ENCODE peak calls at places on chromosomes 13 and 19, in five cellular contexts. E, Y, X, L and K are unnamed samples.

GRCh38 chr19:32166238-32166637 is 179.2 kb upstream of the ZNF507 start:
- DNase-seq in E (no peak), Y (no peak), X (no peak), L (no peak), K (no peak)

GRCh38 chr19:18606281-18607221 is at the start of gene CRLF1:
- DNase-seq in E (no peak), Y (peak), X (no peak), L (no peak), K (no peak)

GRCh38 chr13:112756511-112756966 is 66.7 kb downstream of the ATP11A start:
- DNase-seq in E (no peak), Y (no peak), X (no peak), L (no peak), K (no peak)

GRCh38 chr13:52851153-52851962 is 2.9 kb upstream of the PCDH8 start:
- DNase-seq in E (peak), Y (peak), X (no peak), L (no peak), K (peak)

GRCh38 chr13:46896346-46897138 is at the start of gene HTR2A:
- DNase-seq in E (no peak), Y (peak), X (no peak), L (no peak), K (no peak)

GRCh38 chr13:99370476-99371272 is 63.5 kb upstream of the GPR183 start:
- DNase-seq in E (peak), Y (no peak), X (no peak), L (no peak), K (no peak)

GRCh38 chr19:13849991-13850909 is 26.7 kb upstream of the NANOS3 start:
- DNase-seq in E (peak), Y (peak), X (peak), L (no peak), K (peak)

GRCh38 chr19:19142347-19142746 is 4.1 kb upstream of the TMEM161A start:
- DNase-seq in E (no peak), Y (no peak), X (no peak), L (no peak), K (no peak)

GRCh38 chr13:112067121-112067741 is at the start of gene SOX1:
- DNase-seq in E (no peak), Y (no peak), X (no peak), L (no peak), K (no peak)

GRCh38 chr13:106612688-106613087 is 44.8 kb upstream of the ARGLU1 start:
- DNase-seq in E (no peak), Y (peak), X (no peak), L (no peak), K (no peak)

GRCh38 chr13:29948246-29948645 is 97.8 kb upstream of the UBL3 start:
- DNase-seq in E (no peak), Y (no peak), X (no peak), L (peak), K (no peak)

GRCh38 chr19:5905072-5905778 is 553 bp downstream of the VMAC start:
- DNase-seq in E (no peak), Y (no peak), X (no peak), L (no peak), K (no peak)

GRCh38 chr13:66128201-66128600 is 1101.9 kb downstream of the PCDH9 start:
- DNase-seq in E (no peak), Y (no peak), X (no peak), L (no peak), K (no peak)

GRCh38 chr13:19589312-19589711 is 28.0 kb upstream of the TPTE2 start:
- DNase-seq in E (no peak), Y (no peak), X (no peak), L (no peak), K (no peak)

GRCh38 chr13:109331898-109332297 is 454.5 kb downstream of the IRS2 start:
- DNase-seq in E (peak), Y (peak), X (no peak), L (no peak), K (no peak)

GRCh38 chr13:26011996-26012688 is 39.7 kb downstream of the SHISA2 start:
- DNase-seq in E (peak), Y (no peak), X (peak), L (no peak), K (no peak)

GRCh38 chr19:43705729-43706128 is 10.1 kb upstream of the IRGC start:
- DNase-seq in E (no peak), Y (no peak), X (no peak), L (no peak), K (no peak)

GRCh38 chr19:17340302-17340870 is 3.0 kb downstream of the GTPBP3 start:
- DNase-seq in E (no peak), Y (no peak), X (no peak), L (no peak), K (peak)

GRCh38 chr13:30791354-30791921 is 56.1 kb downstream of the ALOX5AP start:
- DNase-seq in E (no peak), Y (peak), X (no peak), L (peak), K (no peak)

GRCh38 chr19:41001243-41001971 is 10.3 kb downstream of the CYP2B6 start:
- DNase-seq in E (peak), Y (no peak), X (no peak), L (no peak), K (no peak)

GRCh38 chr13:80341098-80341701 is at the start of gene SPRY2:
- DNase-seq in E (peak), Y (peak), X (no peak), L (peak), K (peak)

GRCh38 chr19:13830761-13831481 is 35.7 kb downstream of the ZSWIM4 start:
- DNase-seq in E (no peak), Y (peak), X (no peak), L (no peak), K (no peak)

GRCh38 chr19:58554494-58555368 is at the start of gene CHMP2A:
- DNase-seq in E (no peak), Y (peak), X (peak), L (peak), K (peak)

GRCh38 chr13:111115051-111115840 is at the start of gene ARHGEF7:
- DNase-seq in E (peak), Y (peak), X (no peak), L (no peak), K (no peak)

GRCh38 chr13:51269039-51269438 is 46.8 kb downstream of the FAM124A start:
- DNase-seq in E (no peak), Y (peak), X (no peak), L (no peak), K (peak)

GRCh38 chr13:84973661-84974060 is 825.6 kb downstream of the SLITRK6 start:
- DNase-seq in E (no peak), Y (no peak), X (no peak), L (no peak), K (no peak)

GRCh38 chr19:10006335-10006708 is 4.0 kb downstream of the COL5A3 start:
- DNase-seq in E (no peak), Y (peak), X (no peak), L (peak), K (no peak)

GRCh38 chr19:3161453-3161852 is 17.1 kb upstream of the S1PR4 start:
- DNase-seq in E (no peak), Y (no peak), X (no peak), L (no peak), K (no peak)

GRCh38 chr13:77595166-77595810 is 59.8 kb downstream of the SCEL start:
- DNase-seq in E (no peak), Y (no peak), X (no peak), L (no peak), K (peak)

GRCh38 chr19:19873381-19873780 is 7.7 kb downstream of the ZNF253 start:
- DNase-seq in E (peak), Y (no peak), X (no peak), L (no peak), K (no peak)

GRCh38 chr13:26558074-26558805 is 757 bp downstream of the WASF3 start:
- DNase-seq in E (peak), Y (peak), X (no peak), L (peak), K (peak)

GRCh38 chr13:72217142-72217541 is 350.1 kb upstream of the DACH1 start:
- DNase-seq in E (no peak), Y (no peak), X (no peak), L (no peak), K (no peak)

GRCh38 chr19:2337329-2337707 is 8.8 kb downstream of the SPPL2B start:
- DNase-seq in E (peak), Y (no peak), X (no peak), L (no peak), K (no peak)

GRCh38 chr13:52832268-52832667 is 16.2 kb downstream of the PCDH8 start:
- DNase-seq in E (peak), Y (no peak), X (no peak), L (no peak), K (no peak)

GRCh38 chr13:109859216-109859835 is 72.9 kb upstream of the IRS2 start:
- DNase-seq in E (no peak), Y (no peak), X (no peak), L (no peak), K (no peak)

GRCh38 chr19:31676271-31677004 is 327.2 kb upstream of the TSHZ3 start:
- DNase-seq in E (peak), Y (no peak), X (no peak), L (no peak), K (no peak)

GRCh38 chr13:49436890-49437289 is 7.0 kb downstream of the CAB39L start:
- DNase-seq in E (peak), Y (peak), X (no peak), L (no peak), K (no peak)

GRCh38 chr19:35533822-35534521 is 716 bp downstream of the GAPDHS start:
- DNase-seq in E (peak), Y (no peak), X (no peak), L (no peak), K (peak)

GRCh38 chr13:36841411-36841810 is 22.4 kb downstream of the RFXAP start:
- DNase-seq in E (peak), Y (peak), X (no peak), L (no peak), K (no peak)